ENCODE peak calls at places on chromosome 6, in five cellular contexts. M is activated T-cell treated with anti-CD3 and anti-CD28 coated beads for 1 hour, S is NCI-H460, F is pancreas, K is NCI-H1092. P is an unnamed sample.

GRCh38 chr6:55694148-55694547 is 115.2 kb upstream of the HMGCLL1 start:
- DNase-seq in S (no peak), K (no peak), M (no peak), F (no peak), P (peak; percentile 7)

GRCh38 chr6:109075934-109076333 is 18.7 kb downstream of the SESN1 start:
- DNase-seq in S (no peak), F (no peak), K (no peak), M (no peak), P (no peak)

GRCh38 chr6:50658561-50658960 is 54.8 kb upstream of the TFAP2D start:
- DNase-seq in S (no peak), K (no peak), M (no peak), F (no peak), P (no peak)

GRCh38 chr6:149211046-149211571 is 106.4 kb upstream of the TAB2 start:
- DNase-seq in F (no peak), K (no peak), M (no peak), S (no peak), P (no peak)

GRCh38 chr6:134117409-134117808 is 65.0 kb upstream of the SLC2A12 start:
- DNase-seq in S (no peak), F (no peak), M (no peak), K (no peak), P (no peak)

GRCh38 chr6:47200536-47201334 is 109.0 kb downstream of the TNFRSF21 start:
- DNase-seq in S (no peak), M (no peak), F (no peak), K (no peak), P (no peak)

GRCh38 chr6:47047479-47048411 is 5.6 kb upstream of the ADGRF1 start:
- DNase-seq in K (peak; percentile 2), S (peak; percentile 46), M (no peak), F (no peak), P (peak; percentile 89)

GRCh38 chr6:138404666-138405337 is 779 bp downstream of the HEBP2 start:
- DNase-seq in K (no peak), S (no peak), M (peak; percentile 19), F (peak; percentile 33), P (no peak)